ENCODE peak calls at places on chromosomes 7 and 10, in seven cellular contexts. D is brain microvascular endothelial cell; T is upper lobe of right lung; M is upper lobe of left lung; X is CD8-positive, alpha-beta T cell; I is stomach; O is endothelial cell. C is an unnamed sample.
A peak's percentile ranks its signal among the peaks of the same experiment; 100 is the strongest.

GRCh38 chr10:6729071-6729773 is 149.1 kb upstream of the PRKCQ start:
- DNase-seq in T (no peak), X (no peak), D (no peak), O (no peak), I (no peak), M (no peak), C (no peak)

GRCh38 chr10:113732160-113732881 is 19.2 kb upstream of the PLEKHS1 start:
- DNase-seq in X (no peak), I (no peak), O (no peak), D (no peak), T (no peak), M (no peak), C (no peak)

GRCh38 chr7:106064836-106065559 is 47.1 kb downstream of the SYPL1 start:
- DNase-seq in X (no peak), I (peak; percentile 88), T (peak; percentile 71), M (peak; percentile 74), O (no peak), D (peak; percentile 68), C (peak; percentile 87)

GRCh38 chr10:113626809-113627370 is 37.0 kb downstream of the NRAP start:
- DNase-seq in I (no peak), T (no peak), X (no peak), O (no peak), D (no peak), M (no peak), C (peak; percentile 31)

GRCh38 chr7:22083711-22084289 is 138.1 kb upstream of the CDCA7L start:
- DNase-seq in D (no peak), M (no peak), I (no peak), X (no peak), O (no peak), T (no peak), C (no peak)

GRCh38 chr10:132521466-132522102 is 16.0 kb upstream of the INPP5A start:
- DNase-seq in D (no peak), M (peak; percentile 16), T (no peak), O (no peak), X (no peak), I (no peak), C (no peak)

GRCh38 chr7:90931996-90932912 is 332.0 kb upstream of the FZD1 start:
- DNase-seq in X (no peak), O (no peak), I (no peak), M (no peak), T (no peak), D (no peak), C (no peak)

GRCh38 chr7:55533050-55533728 is 39.1 kb downstream of the VOPP1 start:
- DNase-seq in O (no peak), I (no peak), T (no peak), D (peak; percentile 37), M (peak; percentile 54), X (peak; percentile 42), C (no peak)

GRCh38 chr10:689433-690226 is at the start of gene DIP2C:
- DNase-seq in T (peak; percentile 85), X (no peak), D (peak; percentile 43), O (peak; percentile 71), I (peak; percentile 71), M (peak; percentile 67), C (peak; percentile 42)

GRCh38 chr7:114718861-114719260 is 203.0 kb upstream of the MDFIC start:
- DNase-seq in I (no peak), O (no peak), T (no peak), D (no peak), M (no peak), X (no peak), C (no peak)

GRCh38 chr7:139426258-139427028 is 57.0 kb downstream of the KLRG2 start:
- DNase-seq in I (no peak), O (no peak), M (no peak), X (no peak), D (no peak), T (no peak), C (no peak)

GRCh38 chr7:139421123-139421522 is 61.4 kb downstream of the LUC7L2 start:
- DNase-seq in X (no peak), T (no peak), I (no peak), O (no peak), M (no peak), D (no peak), C (no peak)

GRCh38 chr7:139424004-139424403 is 59.5 kb downstream of the KLRG2 start:
- DNase-seq in X (no peak), D (no peak), I (no peak), T (no peak), M (no peak), O (no peak), C (no peak)

GRCh38 chr7:139423091-139423490 is 60.4 kb downstream of the KLRG2 start:
- DNase-seq in O (no peak), D (peak; percentile 18), I (no peak), M (no peak), T (no peak), X (no peak), C (no peak)

GRCh38 chr7:139422126-139422525 is 61.3 kb downstream of the KLRG2 start:
- DNase-seq in M (no peak), T (no peak), I (no peak), X (no peak), O (no peak), D (no peak), C (no peak)
- TF ChIP-seq CTCF in M (no peak), T (no peak), I (no peak), X (no peak), O (no peak), D (no peak), C (no peak)

DNA sequence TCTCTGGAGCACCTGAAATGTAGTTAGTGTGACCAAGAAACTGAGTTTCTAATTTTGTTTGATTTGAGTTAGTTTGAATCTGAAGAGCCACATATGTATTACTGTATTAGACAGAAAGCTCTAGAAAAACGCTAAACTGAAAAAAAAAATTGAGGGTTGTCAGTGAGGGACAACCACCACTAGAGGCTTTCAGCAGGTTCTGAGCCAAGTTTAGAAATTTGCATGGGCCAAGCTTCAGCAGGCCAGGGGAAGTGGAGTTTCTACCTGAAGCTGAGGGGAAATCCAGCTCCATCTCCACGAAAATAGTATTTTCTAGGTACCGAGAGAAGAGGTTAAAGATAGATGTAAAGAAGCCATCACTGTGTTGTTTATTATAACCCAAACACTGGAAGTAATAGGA is 77.9 kb upstream of the PLXNA4 start:
- DNase-seq in I (no peak), T (no peak), M (no peak), X (no peak), D (no peak), O (peak; percentile 17), C (no peak)
- TF ChIP-seq CTCF in I (no peak), T (peak; percentile 23), M (no peak), X (no peak), D (peak; percentile 65), O (peak; percentile 38), C (peak; percentile 60)

GRCh38 chr7:1200045-1200444 is 32.6 kb upstream of the UNCX start:
- DNase-seq in T (no peak), D (peak; percentile 14), M (no peak), O (no peak), X (no peak), I (no peak), C (no peak)

GRCh38 chr7:1209097-1209496 is 23.6 kb upstream of the UNCX start:
- DNase-seq in O (no peak), T (no peak), M (no peak), D (no peak), X (no peak), I (no peak), C (no peak)

GRCh38 chr7:1201916-1202315 is 30.8 kb upstream of the UNCX start:
- DNase-seq in T (no peak), X (no peak), O (no peak), D (no peak), I (no peak), M (no peak), C (no peak)

GRCh38 chr7:1210321-1210978 is 22.2 kb upstream of the UNCX start:
- DNase-seq in X (no peak), D (no peak), O (no peak), I (no peak), T (no peak), M (no peak), C (no peak)

DNA sequence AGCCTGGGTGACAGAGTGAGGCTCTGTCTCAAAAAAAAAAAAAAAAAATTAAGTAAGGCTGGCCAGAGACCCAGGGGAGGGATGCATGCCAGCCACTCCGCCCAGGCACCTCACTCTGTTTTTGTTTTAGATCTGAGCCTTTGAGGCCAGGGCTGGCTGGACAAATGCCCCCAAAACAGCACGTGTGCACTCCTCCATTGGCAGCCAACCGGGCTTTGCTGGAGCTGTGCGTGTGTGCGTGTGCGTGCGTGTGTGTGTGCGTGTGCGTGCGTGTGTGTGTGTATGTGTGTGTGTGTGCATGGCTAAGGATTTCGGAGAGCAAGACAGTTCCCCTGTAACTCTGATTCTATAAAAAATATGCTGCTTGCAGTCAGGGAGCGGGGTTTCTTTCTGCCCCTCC is 28.2 kb upstream of the UNCX start:
- DNase-seq in O (no peak), D (no peak), I (no peak), T (no peak), M (no peak), X (no peak), C (no peak)
- TF ChIP-seq CTCF in O (no peak), D (no peak), I (no peak), T (no peak), M (no peak), X (no peak), C (no peak)

GRCh38 chr10:70271996-70272924 is 11.5 kb downstream of the NPFFR1 start:
- DNase-seq in T (no peak), O (no peak), M (no peak), X (no peak), D (no peak), I (peak; percentile 46), C (no peak)
- TF ChIP-seq CTCF in T (no peak), O (no peak), M (no peak), X (no peak), D (no peak), I (no peak), C (no peak)

DNA sequence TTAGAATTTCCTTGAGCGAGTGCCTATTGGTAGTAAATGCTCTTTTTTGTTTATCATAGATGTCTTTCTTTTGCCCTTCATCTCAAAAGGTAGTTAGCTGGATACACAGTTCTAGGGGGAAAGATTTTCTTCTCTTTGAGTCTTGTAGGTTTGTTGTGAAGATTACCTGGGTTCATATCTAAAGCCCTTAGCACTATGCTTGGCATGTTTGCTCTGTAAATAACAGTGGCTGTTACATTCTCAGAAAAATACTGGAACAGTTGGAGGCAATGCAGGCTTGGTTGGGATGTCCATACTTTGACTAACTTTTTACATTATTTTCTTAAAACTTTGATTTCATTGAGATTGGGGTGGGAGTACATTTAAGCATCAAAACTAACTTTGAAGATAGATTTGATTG is 144.0 kb downstream of the AUTS2 start:
- DNase-seq in T (no peak), I (no peak), O (no peak), M (no peak), X (no peak), D (no peak), C (no peak)
- TF ChIP-seq CTCF in T (no peak), I (no peak), O (no peak), M (no peak), X (no peak), D (no peak), C (no peak)

GRCh38 chr10:103238506-103239252 is 7.0 kb upstream of the RPEL1 start:
- DNase-seq in M (peak; percentile 53), X (no peak), D (peak; percentile 44), T (no peak), I (peak; percentile 75), O (no peak), C (peak; percentile 13)
- TF ChIP-seq CTCF in M (no peak), X (no peak), D (peak; percentile 68), T (no peak), I (no peak), O (no peak), C (peak; percentile 59)

GRCh38 chr10:92868557-92868956 is 20.2 kb downstream of the EXOC6 start:
- DNase-seq in M (no peak), T (no peak), D (no peak), I (no peak), X (no peak), O (no peak), C (no peak)
- TF ChIP-seq CTCF in M (no peak), T (no peak), D (no peak), I (no peak), X (no peak), O (no peak), C (no peak)

GRCh38 chr10:74153123-74153522 is 2.1 kb downstream of the ADK start:
- DNase-seq in X (no peak), I (no peak), T (no peak), M (no peak), O (no peak), D (peak; percentile 78), C (no peak)
- TF ChIP-seq CTCF in X (no peak), I (no peak), T (peak; percentile 33), M (no peak), O (peak; percentile 68), D (peak; percentile 66), C (peak; percentile 47)